ENCODE peak calls at places on chromosome 11, in eight cellular contexts. One of them, this sample, is unnamed.

GRCh38 chr11:123145220-123145619 is 49.8 kb downstream of the CLMP start:
- DNase-seq in GM12865: no peak
- DNase-seq in PC-3: peak
- DNase-seq in uterus: no peak
- DNase-seq in heart right ventricle: no peak
- DNase-seq in foreskin fibroblast: peak
- DNase-seq in Peyer's patch: no peak
- DNase-seq in type B pancreatic cell: no peak
- DNase-seq in this sample: no peak

GRCh38 chr11:66007201-66007634 is 4.6 kb upstream of the CST6 start:
- DNase-seq in GM12865: no peak
- DNase-seq in PC-3: no peak
- DNase-seq in uterus: no peak
- DNase-seq in heart right ventricle: no peak
- DNase-seq in foreskin fibroblast: no peak
- DNase-seq in Peyer's patch: no peak
- DNase-seq in type B pancreatic cell: no peak
- DNase-seq in this sample: no peak

GRCh38 chr11:78039919-78040671 is 17.0 kb upstream of the KCTD14 start:
- DNase-seq in GM12865: peak
- DNase-seq in PC-3: peak
- DNase-seq in uterus: peak
- DNase-seq in heart right ventricle: peak
- DNase-seq in foreskin fibroblast: peak
- DNase-seq in Peyer's patch: peak
- DNase-seq in type B pancreatic cell: no peak
- DNase-seq in this sample: peak

GRCh38 chr11:35389112-35389511 is 30.2 kb downstream of the SLC1A2 start:
- DNase-seq in GM12865: no peak
- DNase-seq in PC-3: no peak
- DNase-seq in uterus: no peak
- DNase-seq in heart right ventricle: no peak
- DNase-seq in foreskin fibroblast: no peak
- DNase-seq in Peyer's patch: no peak
- DNase-seq in type B pancreatic cell: no peak
- DNase-seq in this sample: no peak

GRCh38 chr11:110896358-110896757 is 184.1 kb upstream of the ARHGAP20 start:
- DNase-seq in GM12865: no peak
- DNase-seq in PC-3: no peak
- DNase-seq in uterus: no peak
- DNase-seq in heart right ventricle: no peak
- DNase-seq in foreskin fibroblast: peak
- DNase-seq in Peyer's patch: no peak
- DNase-seq in type B pancreatic cell: no peak
- DNase-seq in this sample: no peak

GRCh38 chr11:130418756-130419155 is 9.7 kb downstream of the ADAMTS8 start:
- DNase-seq in GM12865: no peak
- DNase-seq in PC-3: no peak
- DNase-seq in uterus: no peak
- DNase-seq in heart right ventricle: no peak
- DNase-seq in foreskin fibroblast: peak
- DNase-seq in Peyer's patch: no peak
- DNase-seq in type B pancreatic cell: no peak
- DNase-seq in this sample: no peak

GRCh38 chr11:36027731-36028130 is 83.9 kb downstream of the LDLRAD3 start:
- DNase-seq in GM12865: no peak
- DNase-seq in PC-3: no peak
- DNase-seq in uterus: peak
- DNase-seq in heart right ventricle: no peak
- DNase-seq in foreskin fibroblast: no peak
- DNase-seq in Peyer's patch: no peak
- DNase-seq in type B pancreatic cell: no peak
- DNase-seq in this sample: no peak

GRCh38 chr11:65920035-65920802 is 993 bp downstream of the DRAP1 start:
- DNase-seq in GM12865: no peak
- DNase-seq in PC-3: peak
- DNase-seq in uterus: peak
- DNase-seq in heart right ventricle: peak
- DNase-seq in foreskin fibroblast: peak
- DNase-seq in Peyer's patch: no peak
- DNase-seq in type B pancreatic cell: no peak
- DNase-seq in this sample: no peak

GRCh38 chr11:12746593-12747097 is 72.4 kb downstream of the TEAD1 start:
- DNase-seq in GM12865: peak
- DNase-seq in PC-3: peak
- DNase-seq in uterus: peak
- DNase-seq in heart right ventricle: peak
- DNase-seq in foreskin fibroblast: peak
- DNase-seq in Peyer's patch: no peak
- DNase-seq in type B pancreatic cell: peak
- DNase-seq in this sample: peak

DNA sequence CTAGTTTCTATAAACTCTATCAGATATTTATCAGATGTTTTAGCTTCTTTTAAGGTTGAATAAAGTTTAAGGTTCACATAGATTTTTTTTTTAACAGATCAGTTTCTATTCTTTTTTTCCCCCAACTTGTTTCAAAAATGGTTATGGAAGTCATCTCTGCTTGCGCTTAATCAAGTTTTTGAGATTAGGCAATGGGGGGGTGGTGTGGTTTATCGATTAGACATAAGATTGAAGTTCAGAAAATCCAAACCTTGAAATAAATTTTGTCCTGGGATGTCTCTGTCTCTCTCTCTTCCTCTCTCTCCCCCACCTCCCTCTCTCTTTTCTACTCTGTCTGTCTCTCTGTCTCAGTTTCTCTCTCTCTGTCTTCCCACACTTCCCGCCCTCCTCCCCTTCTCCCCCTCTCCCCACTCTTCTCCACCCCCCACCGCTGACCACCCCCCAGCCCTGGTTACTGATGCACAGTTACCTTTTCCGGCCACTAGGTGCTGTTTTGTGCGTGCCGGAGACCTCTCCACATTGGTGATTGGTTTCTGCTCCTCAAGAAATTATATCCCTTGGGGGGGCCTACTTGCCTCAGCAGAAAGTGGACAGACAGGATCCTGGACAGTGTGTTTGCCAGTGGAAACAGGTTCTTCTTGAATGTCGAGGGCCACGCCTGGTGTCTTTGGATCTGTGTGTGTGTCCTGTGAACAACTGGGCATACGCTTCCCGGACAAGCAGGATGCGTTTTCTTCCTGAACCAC is 29.7 kb upstream of the ANO1 start:
- DNase-seq in GM12865: no peak
- DNase-seq in PC-3: peak
- DNase-seq in uterus: no peak
- DNase-seq in heart right ventricle: no peak
- DNase-seq in foreskin fibroblast: no peak
- DNase-seq in Peyer's patch: no peak
- DNase-seq in type B pancreatic cell: peak
- DNase-seq in this sample: no peak
- TF ChIP-seq CTCF in GM12865: peak
- TF ChIP-seq CTCF in PC-3: peak
- TF ChIP-seq CTCF in uterus: no peak
- TF ChIP-seq CTCF in heart right ventricle: no peak
- TF ChIP-seq CTCF in foreskin fibroblast: peak
- TF ChIP-seq CTCF in Peyer's patch: no peak
- TF ChIP-seq CTCF in type B pancreatic cell: peak
- TF ChIP-seq CTCF in this sample: no peak

GRCh38 chr11:75376175-75376574 is 23.1 kb upstream of the RPS3 start:
- DNase-seq in GM12865: no peak
- DNase-seq in PC-3: peak
- DNase-seq in uterus: no peak
- DNase-seq in heart right ventricle: no peak
- DNase-seq in foreskin fibroblast: no peak
- DNase-seq in Peyer's patch: no peak
- DNase-seq in type B pancreatic cell: no peak
- DNase-seq in this sample: no peak
- TF ChIP-seq CTCF in GM12865: no peak
- TF ChIP-seq CTCF in PC-3: peak
- TF ChIP-seq CTCF in uterus: no peak
- TF ChIP-seq CTCF in heart right ventricle: no peak
- TF ChIP-seq CTCF in foreskin fibroblast: no peak
- TF ChIP-seq CTCF in Peyer's patch: no peak
- TF ChIP-seq CTCF in type B pancreatic cell: no peak
- TF ChIP-seq CTCF in this sample: no peak

GRCh38 chr11:62087694-62088093 is 36.1 kb upstream of the INCENP start:
- DNase-seq in GM12865: no peak
- DNase-seq in PC-3: no peak
- DNase-seq in uterus: no peak
- DNase-seq in heart right ventricle: no peak
- DNase-seq in foreskin fibroblast: no peak
- DNase-seq in Peyer's patch: no peak
- DNase-seq in type B pancreatic cell: no peak
- DNase-seq in this sample: no peak

GRCh38 chr11:62077136-62077535 is 46.7 kb upstream of the INCENP start:
- DNase-seq in GM12865: no peak
- DNase-seq in PC-3: no peak
- DNase-seq in uterus: no peak
- DNase-seq in heart right ventricle: no peak
- DNase-seq in foreskin fibroblast: peak
- DNase-seq in Peyer's patch: no peak
- DNase-seq in type B pancreatic cell: no peak
- DNase-seq in this sample: no peak

GRCh38 chr11:62081378-62082291 is 42.2 kb upstream of the INCENP start:
- DNase-seq in GM12865: peak
- DNase-seq in PC-3: peak
- DNase-seq in uterus: peak
- DNase-seq in heart right ventricle: peak
- DNase-seq in foreskin fibroblast: peak
- DNase-seq in Peyer's patch: peak
- DNase-seq in type B pancreatic cell: peak
- DNase-seq in this sample: peak

DNA sequence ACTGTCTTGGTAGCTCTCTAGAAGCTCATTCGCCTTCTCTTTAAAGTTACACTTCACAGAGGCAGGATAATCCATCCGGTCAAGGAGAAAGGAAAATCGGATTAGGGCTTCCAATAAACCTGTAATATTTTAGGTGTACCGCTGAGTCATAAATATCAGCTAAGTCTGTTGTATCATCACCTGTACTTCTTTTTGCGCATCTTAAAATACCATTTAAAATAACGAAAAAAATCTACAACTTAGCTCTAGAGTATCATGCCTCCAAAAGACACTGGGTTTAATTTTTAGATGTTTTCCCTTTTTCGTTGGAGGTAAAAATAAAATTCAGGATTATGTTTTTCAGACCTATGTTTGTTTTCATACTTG is 41.5 kb upstream of the INCENP start:
- DNase-seq in GM12865: no peak
- DNase-seq in PC-3: no peak
- DNase-seq in uterus: no peak
- DNase-seq in heart right ventricle: no peak
- DNase-seq in foreskin fibroblast: no peak
- DNase-seq in Peyer's patch: no peak
- DNase-seq in type B pancreatic cell: no peak
- DNase-seq in this sample: no peak
- TF ChIP-seq CTCF in GM12865: no peak
- TF ChIP-seq CTCF in PC-3: no peak
- TF ChIP-seq CTCF in uterus: no peak
- TF ChIP-seq CTCF in heart right ventricle: no peak
- TF ChIP-seq CTCF in foreskin fibroblast: no peak
- TF ChIP-seq CTCF in Peyer's patch: no peak
- TF ChIP-seq CTCF in type B pancreatic cell: peak
- TF ChIP-seq CTCF in this sample: no peak

DNA sequence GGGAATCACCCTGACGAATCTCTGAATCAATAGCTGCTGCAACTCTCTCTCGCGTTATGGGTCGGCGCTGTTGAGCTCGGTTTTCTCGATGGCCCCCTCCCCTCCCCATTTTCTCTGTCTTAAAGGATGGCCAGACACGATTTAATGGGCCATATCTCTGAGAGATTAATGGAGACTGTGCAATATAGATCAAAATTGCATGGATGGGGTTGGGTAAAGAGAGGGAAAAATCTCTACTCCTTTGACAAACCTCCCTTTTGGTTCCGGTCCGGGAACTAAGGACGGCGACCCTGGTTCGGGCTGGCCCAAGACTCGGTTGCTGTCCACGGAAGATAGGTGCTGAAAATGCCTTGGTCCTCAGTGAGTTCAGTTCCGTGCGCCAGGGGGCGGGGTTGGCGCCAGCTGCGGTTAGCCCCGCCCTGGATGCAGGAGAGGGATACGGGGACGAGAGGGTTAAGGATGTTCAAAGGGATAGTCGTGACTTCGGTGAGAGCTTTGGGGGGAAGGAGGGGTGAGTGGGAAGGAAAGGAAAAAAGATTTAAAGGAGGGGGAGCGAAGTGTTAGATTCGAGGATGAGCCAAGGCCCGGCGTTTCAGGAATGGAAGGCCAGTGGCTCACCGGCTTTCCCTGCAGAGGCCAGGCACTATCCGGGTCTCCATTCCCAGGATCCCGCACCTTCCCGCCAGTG is 103.6 kb upstream of the HSD17B12 start:
- DNase-seq in GM12865: peak
- DNase-seq in PC-3: peak
- DNase-seq in uterus: no peak
- DNase-seq in heart right ventricle: peak
- DNase-seq in foreskin fibroblast: peak
- DNase-seq in Peyer's patch: no peak
- DNase-seq in type B pancreatic cell: no peak
- DNase-seq in this sample: no peak
- TF ChIP-seq CTCF in GM12865: peak
- TF ChIP-seq CTCF in PC-3: peak
- TF ChIP-seq CTCF in uterus: peak
- TF ChIP-seq CTCF in heart right ventricle: peak
- TF ChIP-seq CTCF in foreskin fibroblast: peak
- TF ChIP-seq CTCF in Peyer's patch: peak
- TF ChIP-seq CTCF in type B pancreatic cell: peak
- TF ChIP-seq CTCF in this sample: no peak

DNA sequence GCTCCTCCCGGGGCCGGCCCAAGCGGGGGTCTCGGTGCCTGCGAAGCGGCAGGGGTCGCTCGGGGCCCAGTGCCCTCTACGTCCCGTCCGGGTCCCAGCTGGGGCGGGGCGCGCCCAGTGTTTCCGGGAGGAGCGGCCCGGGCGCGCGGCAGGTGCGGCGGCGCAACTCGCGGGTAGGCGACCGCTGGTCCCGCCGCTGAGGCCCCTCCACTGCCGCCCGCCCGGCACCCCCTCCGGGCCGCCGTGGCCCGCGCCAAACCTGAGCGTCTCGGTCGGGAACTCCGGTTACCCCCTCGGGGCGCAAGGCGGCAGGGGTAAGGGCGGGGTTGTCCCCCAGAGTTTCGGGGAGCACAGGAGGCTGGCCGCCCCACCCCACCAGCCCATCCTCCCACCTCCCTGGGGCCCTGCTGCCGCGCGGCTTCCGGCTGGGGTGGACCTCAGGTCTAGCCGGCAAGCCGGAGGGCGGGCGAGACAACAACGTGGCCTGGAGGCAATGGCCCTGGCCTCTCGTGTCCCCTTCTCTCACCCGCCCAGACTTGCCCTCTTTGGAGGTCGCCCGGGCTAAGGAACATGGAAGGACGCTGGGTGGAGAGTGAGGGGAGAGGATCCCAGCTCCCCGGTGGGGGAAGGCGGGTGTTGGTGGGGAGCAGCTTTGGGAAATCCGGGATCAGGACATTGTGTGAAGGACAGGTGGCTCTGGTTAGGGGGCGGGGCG is 416 bp upstream of the CRACR2B start:
- DNase-seq in GM12865: peak
- DNase-seq in PC-3: no peak
- DNase-seq in uterus: no peak
- DNase-seq in heart right ventricle: no peak
- DNase-seq in foreskin fibroblast: peak
- DNase-seq in Peyer's patch: peak
- DNase-seq in type B pancreatic cell: no peak
- DNase-seq in this sample: no peak
- TF ChIP-seq CTCF in GM12865: no peak
- TF ChIP-seq CTCF in PC-3: no peak
- TF ChIP-seq CTCF in uterus: no peak
- TF ChIP-seq CTCF in heart right ventricle: no peak
- TF ChIP-seq CTCF in foreskin fibroblast: no peak
- TF ChIP-seq CTCF in Peyer's patch: peak
- TF ChIP-seq CTCF in type B pancreatic cell: no peak
- TF ChIP-seq CTCF in this sample: no peak

This sample was measured in omental fat pad.